ENCODE peak calls at places on chromosomes 3 and 15, in nine cellular contexts. K, Z, O, T, Q, I, R, M and F are unnamed samples.

GRCh38 chr3:127373701-127374625 is 86.1 kb upstream of the PRR20G start:
- DNase-seq in K (peak; percentile 72), Z (no peak), O (peak; percentile 3), T (no peak), Q (peak; percentile 20), I (no peak), R (no peak), M (peak; percentile 18), F (no peak)

GRCh38 chr3:48918388-48919214 is at the start of gene ARIH2:
- DNase-seq in K (peak; percentile 93), Z (peak; percentile 94), O (peak; percentile 81), T (peak; percentile 98), Q (peak; percentile 96), I (peak; percentile 92), R (peak; percentile 96), M (peak; percentile 80), F (peak; percentile 98)

GRCh38 chr3:120457827-120458226 is 7.0 kb upstream of the FSTL1 start:
- DNase-seq in K (no peak), Z (no peak), O (peak; percentile 15), T (no peak), Q (no peak), I (no peak), R (no peak), M (peak; percentile 11), F (no peak)

GRCh38 chr3:136146981-136147729 is 49.0 kb downstream of the MSL2 start:
- DNase-seq in K (no peak), Z (no peak), O (no peak), T (no peak), Q (no peak), I (no peak), R (no peak), M (no peak), F (no peak)

GRCh38 chr15:45635191-45635638 is 386 bp downstream of the SQOR start:
- DNase-seq in K (peak; percentile 53), Z (no peak), O (peak; percentile 33), T (no peak), Q (peak; percentile 57), I (peak; percentile 55), R (peak; percentile 74), M (peak; percentile 30), F (peak; percentile 62)

GRCh38 chr3:59873576-59874230 is 823.9 kb upstream of the CFAP20DC start:
- DNase-seq in K (no peak), Z (peak; percentile 19), O (no peak), T (no peak), Q (no peak), I (no peak), R (peak; percentile 18), M (no peak), F (no peak)

GRCh38 chr15:89333011-89333860 is 1.4 kb downstream of the POLG start:
- DNase-seq in K (no peak), Z (no peak), O (no peak), T (no peak), Q (no peak), I (peak; percentile 29), R (no peak), M (peak; percentile 22), F (peak; percentile 69)

GRCh38 chr3:52077900-52078299 is 21.5 kb upstream of the DUSP7 start:
- DNase-seq in K (no peak), Z (no peak), O (no peak), T (no peak), Q (no peak), I (no peak), R (no peak), M (no peak), F (peak; percentile 18)

GRCh38 chr3:134576426-134576825 is 74.4 kb downstream of the KY start:
- DNase-seq in K (no peak), Z (no peak), O (no peak), T (no peak), Q (no peak), I (no peak), R (no peak), M (no peak), F (no peak)

GRCh38 chr3:57855943-57856342 is 99.8 kb downstream of the SLMAP start:
- DNase-seq in K (no peak), Z (no peak), O (no peak), T (no peak), Q (no peak), I (no peak), R (no peak), M (no peak), F (no peak)

GRCh38 chr3:111768571-111769100 is 90.4 kb upstream of the PHLDB2 start:
- DNase-seq in K (no peak), Z (no peak), O (no peak), T (peak; percentile 50), Q (no peak), I (no peak), R (no peak), M (no peak), F (no peak)

GRCh38 chr3:4999626-5000184 is 20.5 kb downstream of the BHLHE40 start:
- DNase-seq in K (no peak), Z (no peak), O (peak; percentile 26), T (no peak), Q (no peak), I (no peak), R (no peak), M (peak; percentile 12), F (no peak)

GRCh38 chr3:168531116-168531515 is 435.4 kb upstream of the GOLIM4 start:
- DNase-seq in K (peak; percentile 36), Z (no peak), O (no peak), T (no peak), Q (peak; percentile 75), I (no peak), R (no peak), M (peak; percentile 50), F (no peak)

GRCh38 chr3:130088061-130088460 is 6.4 kb downstream of the ALG1L2 start:
- DNase-seq in K (no peak), Z (no peak), O (no peak), T (no peak), Q (no peak), I (no peak), R (no peak), M (no peak), F (no peak)

GRCh38 chr15:73345658-73346057 is 23.1 kb downstream of the HCN4 start:
- DNase-seq in K (no peak), Z (no peak), O (peak; percentile 93), T (no peak), Q (no peak), I (no peak), R (no peak), M (peak; percentile 99), F (no peak)

GRCh38 chr15:60582370-60583036 is 103.6 kb upstream of the ICE2 start:
- DNase-seq in K (no peak), Z (no peak), O (no peak), T (no peak), Q (no peak), I (no peak), R (no peak), M (no peak), F (no peak)

GRCh38 chr3:184466413-184466960 is 86.6 kb downstream of the CHRD start:
- DNase-seq in K (no peak), Z (no peak), O (no peak), T (no peak), Q (peak; percentile 38), I (peak; percentile 53), R (peak; percentile 47), M (no peak), F (peak; percentile 79)

GRCh38 chr3:149475451-149476060 is 1.1 kb downstream of the TM4SF4 start:
- DNase-seq in K (no peak), Z (no peak), O (no peak), T (no peak), Q (no peak), I (no peak), R (no peak), M (no peak), F (no peak)

GRCh38 chr3:77001071-77001470 is 38.8 kb upstream of the ROBO2 start:
- DNase-seq in K (no peak), Z (no peak), O (no peak), T (no peak), Q (no peak), I (no peak), R (no peak), M (no peak), F (no peak)

GRCh38 chr3:38005076-38006020 is 14.8 kb downstream of the VILL start:
- DNase-seq in K (no peak), Z (peak; percentile 96), O (no peak), T (no peak), Q (no peak), I (no peak), R (peak; percentile 79), M (no peak), F (peak; percentile 85)

GRCh38 chr3:59313365-59313764 is 263.5 kb upstream of the CFAP20DC start:
- DNase-seq in K (peak; percentile 72), Z (no peak), O (no peak), T (no peak), Q (peak; percentile 63), I (peak; percentile 24), R (peak; percentile 62), M (peak; percentile 44), F (peak; percentile 57)

GRCh38 chr15:74308643-74308945 is 58.9 kb downstream of the CYP11A1 start:
- DNase-seq in K (peak; percentile 32), Z (no peak), O (no peak), T (no peak), Q (no peak), I (no peak), R (no peak), M (no peak), F (no peak)